ENCODE peak calls at places on chromosomes 11 and 22, in four cellular contexts. One of them, this sample, is unnamed. For H3K4me1, the result is how much of the 10 kb centered on the place peaks cover.

GRCh38 chr11:9533736-9534473 is 39.6 kb upstream of the WEE1 start:
- DNase-seq in neuronal stem cell: no peak
- DNase-seq in left lung: no peak
- DNase-seq in body of pancreas: no peak
- DNase-seq in this sample: no peak

GRCh38 chr22:50473855-50474671 is 772 bp downstream of the SBF1 start:
- DNase-seq in neuronal stem cell: no peak
- DNase-seq in body of pancreas: peak
- DNase-seq in left lung: peak
- DNase-seq in this sample: peak

GRCh38 chr11:66335531-66336233 is 552 bp downstream of the RIN1 start:
- DNase-seq in body of pancreas: no peak
- DNase-seq in left lung: peak
- DNase-seq in neuronal stem cell: no peak
- DNase-seq in this sample: peak

GRCh38 chr11:59756845-59757244 is 1.7 kb downstream of the STX3 start:
- DNase-seq in neuronal stem cell: no peak
- DNase-seq in left lung: no peak
- DNase-seq in body of pancreas: peak
- DNase-seq in this sample: no peak

GRCh38 chr11:15053201-15053685 is 20.1 kb upstream of the CALCB start:
- DNase-seq in neuronal stem cell: no peak
- DNase-seq in body of pancreas: no peak
- DNase-seq in left lung: no peak
- DNase-seq in this sample: no peak

GRCh38 chr11:134541355-134541754 is 129.3 kb upstream of the B3GAT1 start:
- DNase-seq in body of pancreas: no peak
- DNase-seq in left lung: peak
- DNase-seq in neuronal stem cell: no peak
- DNase-seq in this sample: no peak

GRCh38 chr22:48488149-48488551 is 1339.5 kb downstream of the BRD1 start:
- DNase-seq in neuronal stem cell: no peak
- DNase-seq in left lung: peak
- DNase-seq in body of pancreas: no peak
- DNase-seq in this sample: no peak

GRCh38 chr22:45544588-45545170 is 42.0 kb downstream of the FBLN1 start:
- DNase-seq in body of pancreas: no peak
- DNase-seq in neuronal stem cell: no peak
- DNase-seq in left lung: peak
- DNase-seq in this sample: no peak

GRCh38 chr11:102476069-102476468 is 23.5 kb upstream of the TMEM123 start:
- DNase-seq in left lung: no peak
- DNase-seq in body of pancreas: no peak
- DNase-seq in neuronal stem cell: no peak
- DNase-seq in this sample: no peak

GRCh38 chr11:123173040-123173855 is 21.8 kb downstream of the CLMP start:
- DNase-seq in body of pancreas: peak
- DNase-seq in left lung: no peak
- DNase-seq in neuronal stem cell: no peak
- DNase-seq in this sample: no peak

GRCh38 chr22:48588881-48589450 is 1238.7 kb downstream of the BRD1 start:
- DNase-seq in body of pancreas: no peak
- DNase-seq in left lung: peak
- DNase-seq in neuronal stem cell: no peak
- DNase-seq in this sample: no peak

GRCh38 chr22:18091916-18092526 is 14.2 kb downstream of the PEX26 start:
- DNase-seq in left lung: no peak
- DNase-seq in neuronal stem cell: no peak
- DNase-seq in body of pancreas: peak
- DNase-seq in this sample: no peak

GRCh38 chr22:29454186-29454745 is 15.9 kb downstream of the RFPL1 start:
- DNase-seq in neuronal stem cell: no peak
- DNase-seq in body of pancreas: no peak
- DNase-seq in left lung: no peak
- DNase-seq in this sample: no peak

GRCh38 chr11:131064373-131064991 is 148.2 kb upstream of the SNX19 start:
- DNase-seq in body of pancreas: peak
- DNase-seq in left lung: peak
- DNase-seq in neuronal stem cell: peak
- DNase-seq in this sample: peak

GRCh38 chr11:56783448-56784041 is 35.0 kb upstream of the OR9G4 start:
- DNase-seq in neuronal stem cell: peak
- DNase-seq in body of pancreas: peak
- DNase-seq in left lung: no peak
- DNase-seq in this sample: no peak

GRCh38 chr11:45750439-45750838 is 54.5 kb upstream of the SLC35C1 start:
- DNase-seq in body of pancreas: no peak
- DNase-seq in neuronal stem cell: no peak
- DNase-seq in left lung: no peak
- DNase-seq in this sample: peak

GRCh38 chr11:65538915-65539374 is 14.1 kb downstream of the SCYL1 start:
- DNase-seq in left lung: no peak
- DNase-seq in neuronal stem cell: no peak
- DNase-seq in body of pancreas: no peak
- DNase-seq in this sample: no peak

GRCh38 chr11:8262552-8263108 is 1.0 kb downstream of the LMO1 start:
- DNase-seq in neuronal stem cell: peak
- DNase-seq in left lung: peak
- DNase-seq in body of pancreas: peak
- DNase-seq in this sample: peak

GRCh38 chr11:59611570-59612565 is 3.7 kb downstream of the OSBP start:
- DNase-seq in neuronal stem cell: no peak
- DNase-seq in body of pancreas: peak
- DNase-seq in left lung: no peak
- DNase-seq in this sample: no peak

GRCh38 chr11:114340311-114341131 is 44.3 kb downstream of the NNMT start:
- DNase-seq in neuronal stem cell: peak
- DNase-seq in left lung: no peak
- DNase-seq in body of pancreas: peak
- DNase-seq in this sample: peak

GRCh38 chr22:24325105-24325757 is 54.6 kb downstream of the SPECC1L start:
- DNase-seq in body of pancreas: peak
- DNase-seq in left lung: no peak
- DNase-seq in neuronal stem cell: no peak
- DNase-seq in this sample: no peak

GRCh38 chr11:35330924-35331323 is 88.4 kb downstream of the SLC1A2 start:
- DNase-seq in neuronal stem cell: no peak
- DNase-seq in left lung: no peak
- DNase-seq in body of pancreas: no peak
- DNase-seq in this sample: no peak

GRCh38 chr22:31288496-31289235 is 3.6 kb downstream of the PIK3IP1 start:
- DNase-seq in body of pancreas: no peak
- DNase-seq in neuronal stem cell: no peak
- DNase-seq in left lung: no peak
- DNase-seq in this sample: no peak

GRCh38 chr22:44003776-44004460 is 20.2 kb upstream of the PARVB start:
- DNase-seq in body of pancreas: no peak
- DNase-seq in neuronal stem cell: no peak
- DNase-seq in left lung: no peak
- DNase-seq in this sample: peak

GRCh38 chr22:43402128-43402527 is 9.7 kb upstream of the MPPED1 start:
- DNase-seq in body of pancreas: no peak
- DNase-seq in neuronal stem cell: no peak
- DNase-seq in left lung: no peak
- DNase-seq in this sample: no peak

GRCh38 chr11:61793084-61793828 is 545 bp downstream of the FEN1 start:
- DNase-seq in neuronal stem cell: no peak
- DNase-seq in left lung: no peak
- DNase-seq in body of pancreas: no peak
- DNase-seq in this sample: peak

GRCh38 chr11:126842038-126842437 is 158.5 kb downstream of the KIRREL3 start:
- DNase-seq in body of pancreas: peak
- DNase-seq in left lung: no peak
- DNase-seq in neuronal stem cell: no peak
- DNase-seq in this sample: no peak

GRCh38 chr22:39097098-39098020 is at the start of gene APOBEC3H:
- DNase-seq in left lung: peak
- DNase-seq in neuronal stem cell: no peak
- DNase-seq in body of pancreas: peak
- DNase-seq in this sample: peak

GRCh38 chr22:46652081-46652929 is 32.1 kb downstream of the GRAMD4 start:
- DNase-seq in left lung: peak
- DNase-seq in body of pancreas: no peak
- DNase-seq in neuronal stem cell: no peak
- DNase-seq in this sample: no peak

GRCh38 chr22:21938071-21938822 is 14.4 kb downstream of the PPM1F start:
- DNase-seq in neuronal stem cell: peak
- DNase-seq in body of pancreas: peak
- DNase-seq in left lung: peak
- DNase-seq in this sample: peak
- H3K4me1 ChIP-seq in neuronal stem cell: under half
- H3K4me1 ChIP-seq in body of pancreas: under half
- H3K4me1 ChIP-seq in left lung: under half
- H3K4me1 ChIP-seq in this sample: half or more

DNA sequence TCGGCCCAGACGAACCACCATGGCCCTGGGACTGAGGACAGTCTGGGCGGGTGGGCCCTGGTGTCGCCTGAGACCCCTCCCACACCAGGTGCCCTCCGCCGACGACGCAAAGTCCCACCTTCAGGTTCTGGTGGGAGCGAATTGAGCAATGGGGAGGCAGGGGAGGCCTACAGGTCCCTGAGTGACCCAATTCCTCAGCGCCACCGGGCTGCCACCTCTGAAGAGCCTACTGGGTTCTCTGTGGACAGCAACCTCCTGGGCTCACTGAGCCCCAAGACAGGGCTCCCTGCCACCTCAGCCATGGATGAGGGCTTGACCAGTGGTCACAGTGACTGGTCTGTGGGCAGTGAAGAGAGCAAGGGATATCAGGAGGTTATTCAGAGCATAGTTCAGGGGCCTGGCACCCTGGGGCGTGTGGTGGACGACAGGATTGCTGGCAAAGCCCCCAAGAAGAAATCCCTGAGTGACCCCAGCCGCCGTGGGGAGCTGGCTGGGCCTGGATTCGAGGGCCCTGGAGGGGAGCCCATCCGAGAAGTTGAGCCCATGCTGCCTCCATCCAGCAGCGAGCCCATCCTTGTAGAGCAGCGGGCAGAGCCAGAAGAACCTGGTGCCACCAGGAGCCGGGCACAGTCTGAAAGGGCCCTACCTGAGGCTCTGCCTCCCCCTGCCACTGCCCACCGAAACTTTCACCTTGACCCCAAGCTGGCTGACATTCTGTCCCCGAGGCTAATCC is 2.8 kb downstream of the ARHGEF17 start:
- DNase-seq in neuronal stem cell: no peak
- DNase-seq in body of pancreas: no peak
- DNase-seq in left lung: no peak
- DNase-seq in this sample: no peak
- H3K4me1 ChIP-seq in neuronal stem cell: under half
- H3K4me1 ChIP-seq in body of pancreas: half or more
- H3K4me1 ChIP-seq in left lung: under half
- H3K4me1 ChIP-seq in this sample: half or more

GRCh38 chr11:11533057-11533456 is 88.7 kb downstream of the GALNT18 start:
- DNase-seq in neuronal stem cell: no peak
- DNase-seq in left lung: no peak
- DNase-seq in body of pancreas: no peak
- DNase-seq in this sample: no peak

GRCh38 chr11:11533751-11534150 is 88.1 kb downstream of the GALNT18 start:
- DNase-seq in left lung: no peak
- DNase-seq in neuronal stem cell: no peak
- DNase-seq in body of pancreas: no peak
- DNase-seq in this sample: no peak

GRCh38 chr11:11528986-11529385 is 92.8 kb downstream of the GALNT18 start:
- DNase-seq in neuronal stem cell: no peak
- DNase-seq in left lung: no peak
- DNase-seq in body of pancreas: no peak
- DNase-seq in this sample: no peak

GRCh38 chr11:11532574-11532973 is 89.2 kb downstream of the GALNT18 start:
- DNase-seq in left lung: no peak
- DNase-seq in body of pancreas: no peak
- DNase-seq in neuronal stem cell: no peak
- DNase-seq in this sample: no peak

DNA sequence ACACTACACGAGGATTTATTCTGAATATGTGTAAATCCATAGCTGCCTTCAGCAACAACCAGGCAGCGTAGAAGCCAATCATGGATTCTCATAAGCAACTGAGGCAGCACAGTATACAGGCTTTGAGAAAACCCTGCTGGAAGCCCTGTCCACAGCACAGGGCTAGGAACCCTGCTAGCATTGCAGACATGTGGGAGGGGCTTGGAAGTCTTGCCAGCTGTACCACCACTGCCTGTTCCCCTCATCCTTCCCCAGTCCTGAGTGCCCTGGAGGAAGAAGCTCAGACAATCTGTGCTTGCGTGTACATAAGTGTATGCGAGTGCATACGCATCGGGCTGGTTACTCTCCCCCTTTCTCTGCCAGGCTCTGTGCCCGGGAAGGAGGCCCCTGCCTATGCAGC is 90.7 kb downstream of the GALNT18 start:
- DNase-seq in body of pancreas: no peak
- DNase-seq in left lung: no peak
- DNase-seq in neuronal stem cell: no peak
- DNase-seq in this sample: no peak
- H3K4me1 ChIP-seq in body of pancreas: under half
- H3K4me1 ChIP-seq in left lung: under half
- H3K4me1 ChIP-seq in neuronal stem cell: under half
- H3K4me1 ChIP-seq in this sample: under half

GRCh38 chr11:111173221-111173620 is 72.3 kb upstream of the POU2AF2 start:
- DNase-seq in neuronal stem cell: no peak
- DNase-seq in body of pancreas: no peak
- DNase-seq in left lung: no peak
- DNase-seq in this sample: no peak

GRCh38 chr11:111170761-111171379 is 74.7 kb upstream of the POU2AF2 start:
- DNase-seq in neuronal stem cell: no peak
- DNase-seq in left lung: no peak
- DNase-seq in body of pancreas: no peak
- DNase-seq in this sample: no peak

GRCh38 chr11:111177037-111177988 is 68.2 kb upstream of the POU2AF2 start:
- DNase-seq in body of pancreas: no peak
- DNase-seq in left lung: no peak
- DNase-seq in neuronal stem cell: no peak
- DNase-seq in this sample: no peak

DNA sequence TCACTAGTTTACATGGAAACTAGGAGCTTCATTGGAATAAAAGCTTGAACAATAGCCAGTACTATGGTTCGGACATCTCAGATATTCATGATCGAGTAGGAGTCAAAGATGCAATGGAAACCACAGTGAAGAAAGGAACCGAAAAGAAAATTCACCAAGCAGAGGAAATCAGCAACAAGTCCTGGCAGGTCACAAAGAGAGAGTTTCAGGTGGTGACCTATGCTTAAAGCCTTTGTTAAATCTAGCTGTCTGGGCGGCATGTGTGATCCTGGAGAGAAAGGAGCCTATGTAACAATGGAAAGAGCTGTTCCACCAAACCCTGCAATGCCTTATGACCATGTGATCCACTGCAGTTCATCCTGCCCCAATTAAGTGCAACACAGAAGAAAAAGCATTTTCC is 68.9 kb upstream of the POU2AF2 start:
- DNase-seq in body of pancreas: no peak
- DNase-seq in neuronal stem cell: no peak
- DNase-seq in left lung: no peak
- DNase-seq in this sample: no peak
- H3K4me1 ChIP-seq in body of pancreas: under half
- H3K4me1 ChIP-seq in neuronal stem cell: under half
- H3K4me1 ChIP-seq in left lung: under half
- H3K4me1 ChIP-seq in this sample: under half

GRCh38 chr22:19876941-19877625 is 22.4 kb upstream of the GNB1L start:
- DNase-seq in neuronal stem cell: no peak
- DNase-seq in body of pancreas: no peak
- DNase-seq in left lung: peak
- DNase-seq in this sample: peak
- H3K4me1 ChIP-seq in neuronal stem cell: under half
- H3K4me1 ChIP-seq in body of pancreas: under half
- H3K4me1 ChIP-seq in left lung: under half
- H3K4me1 ChIP-seq in this sample: under half

This sample was measured in upper lobe of right lung.